ENCODE peak calls at places on chromosomes 5 and 9, in eight cellular contexts. I is AML-193; Y is lower leg skin; V is putamen; Q is cortex of kidney; W is NCI-H2107; J is COR-L47; T is activated CD4-positive, alpha-beta T cell treated with anti-CD3 and anti-CD28 coated beads, Interleukin-2, amount 50 U/mL, for 24 hours. N is an unnamed sample.
A peak's percentile ranks its signal among the peaks of the same experiment; 100 is the strongest.

GRCh38 chr5:54804086-54804485 is 181.3 kb downstream of the ESM1 start:
- DNase-seq in I (no peak), Y (no peak), V (no peak), Q (no peak), W (no peak), J (no peak), T (no peak), N (no peak)

GRCh38 chr5:63831381-63831780 is 130.9 kb downstream of the HTR1A start:
- DNase-seq in I (no peak), Y (no peak), V (no peak), Q (no peak), W (no peak), J (no peak), T (no peak), N (no peak)

GRCh38 chr5:181167814-181168488 is 20.6 kb downstream of the OR2V2 start:
- DNase-seq in I (peak; percentile 4), Y (no peak), V (no peak), Q (no peak), W (no peak), J (no peak), T (no peak), N (no peak)

GRCh38 chr9:4301302-4301701 is 1.4 kb upstream of the GLIS3 start:
- DNase-seq in I (no peak), Y (no peak), V (no peak), Q (no peak), W (no peak), J (no peak), T (no peak), N (no peak)

GRCh38 chr5:39587675-39588074 is 162.9 kb upstream of the DAB2 start:
- DNase-seq in I (no peak), Y (no peak), V (no peak), Q (no peak), W (no peak), J (no peak), T (no peak), N (no peak)

GRCh38 chr5:80921026-80921425 is 39.1 kb upstream of the RASGRF2 start:
- DNase-seq in I (no peak), Y (no peak), V (no peak), Q (no peak), W (no peak), J (no peak), T (no peak), N (no peak)

GRCh38 chr9:16718296-16718695 is 152.2 kb downstream of the BNC2 start:
- DNase-seq in I (no peak), Y (no peak), V (no peak), Q (no peak), W (no peak), J (no peak), T (no peak), N (no peak)

GRCh38 chr9:135971892-135972291 is 10.7 kb upstream of the UBAC1 start:
- DNase-seq in I (no peak), Y (no peak), V (no peak), Q (no peak), W (no peak), J (no peak), T (no peak), N (peak; percentile 41)

GRCh38 chr9:130897848-130898551 is 1.4 kb upstream of the QRFP start:
- DNase-seq in I (no peak), Y (no peak), V (no peak), Q (no peak), W (no peak), J (no peak), T (no peak), N (no peak)

GRCh38 chr9:95087659-95088242 is 229.8 kb downstream of the FANCC start:
- DNase-seq in I (no peak), Y (no peak), V (no peak), Q (no peak), W (no peak), J (peak; percentile 28), T (no peak), N (no peak)

GRCh38 chr9:13719981-13720380 is 440.5 kb upstream of the MPDZ start:
- DNase-seq in I (no peak), Y (no peak), V (no peak), Q (no peak), W (no peak), J (no peak), T (no peak), N (no peak)

GRCh38 chr9:129568560-129569505 is 52.1 kb downstream of the C9orf50 start:
- DNase-seq in I (no peak), Y (no peak), V (no peak), Q (no peak), W (no peak), J (peak; percentile 19), T (no peak), N (peak; percentile 89)

N was measured in right cardiac atrium.